ENCODE peak calls at places on chromosomes 3 and 15, in ten cellular contexts. Q is choroid plexus epithelial cell, K is H7, U is endothelial cell of umbilical vein, Y is sigmoid colon, I is neural progenitor cell, D is NB4, X is colonic mucosa, Z is astrocyte of the cerebellum, H is epithelial cell of proximal tubule. O is an unnamed sample.
A peak's percentile ranks its signal among the peaks of the same experiment; 100 is the strongest.

GRCh38 chr3:101850327-101851048 is 1.2 kb downstream of the NFKBIZ start:
- DNase-seq in Q (peak; percentile 88), K (no peak), U (peak; percentile 53), Y (no peak), I (peak; percentile 6), D (peak; percentile 74), X (no peak), Z (peak; percentile 78), H (no peak), O (peak; percentile 52)

GRCh38 chr3:32495609-32496008 is 7.0 kb downstream of the CMTM6 start:
- DNase-seq in Q (no peak), K (no peak), U (no peak), Y (no peak), I (no peak), D (no peak), X (no peak), Z (no peak), H (no peak), O (no peak)

GRCh38 chr15:56950979-56951378 is 32.5 kb downstream of the TCF12 start:
- DNase-seq in Q (no peak), K (no peak), U (no peak), Y (no peak), I (no peak), D (no peak), X (no peak), Z (no peak), H (no peak), O (no peak)

GRCh38 chr3:47324278-47324865 is 41.6 kb downstream of the KLHL18 start:
- DNase-seq in Q (peak; percentile 89), K (peak; percentile 80), U (peak; percentile 77), Y (peak; percentile 74), I (peak; percentile 91), D (peak; percentile 77), X (peak; percentile 67), Z (peak; percentile 79), H (peak; percentile 43), O (peak; percentile 61)

GRCh38 chr3:48451270-48451669 is 4.7 kb downstream of the ATRIP start:
- DNase-seq in Q (no peak), K (no peak), U (no peak), Y (no peak), I (no peak), D (no peak), X (no peak), Z (no peak), H (no peak), O (no peak)

GRCh38 chr3:47444103-47444502 is 31.6 kb downstream of the SCAP start:
- DNase-seq in Q (peak; percentile 32), K (no peak), U (no peak), Y (no peak), I (no peak), D (no peak), X (no peak), Z (no peak), H (no peak), O (no peak)

GRCh38 chr15:66682865-66683264 is 19.2 kb upstream of the SMAD6 start:
- DNase-seq in Q (peak; percentile 50), K (no peak), U (no peak), Y (no peak), I (no peak), D (no peak), X (no peak), Z (no peak), H (no peak), O (no peak)

GRCh38 chr15:64651573-64652260 is 123.7 kb downstream of the RBPMS2 start:
- DNase-seq in Q (peak; percentile 40), K (peak; percentile 42), U (no peak), Y (no peak), I (no peak), D (no peak), X (no peak), Z (no peak), H (no peak), O (no peak)

GRCh38 chr3:69791111-69791510 is 51.8 kb downstream of the MITF start:
- DNase-seq in Q (peak; percentile 97), K (no peak), U (no peak), Y (peak; percentile 90), I (no peak), D (peak; percentile 35), X (peak; percentile 36), Z (peak; percentile 53), H (no peak), O (peak; percentile 83)

GRCh38 chr3:194487289-194488006 is 646 bp upstream of the ATP13A3 start:
- DNase-seq in Q (no peak), K (peak; percentile 53), U (no peak), Y (peak; percentile 74), I (peak; percentile 28), D (peak; percentile 83), X (peak; percentile 60), Z (no peak), H (no peak), O (no peak)

GRCh38 chr3:194489736-194490612 is 3.2 kb upstream of the ATP13A3 start:
- DNase-seq in Q (no peak), K (no peak), U (peak; percentile 63), Y (no peak), I (no peak), D (peak; percentile 28), X (no peak), Z (no peak), H (no peak), O (no peak)

GRCh38 chr3:194486540-194487288 is at the start of gene ATP13A3:
- DNase-seq in Q (peak; percentile 92), K (peak; percentile 97), U (peak; percentile 87), Y (peak; percentile 95), I (peak; percentile 94), D (peak; percentile 93), X (peak; percentile 88), Z (peak; percentile 65), H (no peak), O (peak; percentile 57)

GRCh38 chr3:194485876-194486539 is 794 bp downstream of the ATP13A3 start:
- DNase-seq in Q (no peak), K (peak; percentile 62), U (peak; percentile 46), Y (peak; percentile 78), I (peak; percentile 29), D (peak; percentile 64), X (peak; percentile 45), Z (no peak), H (no peak), O (no peak)

DNA sequence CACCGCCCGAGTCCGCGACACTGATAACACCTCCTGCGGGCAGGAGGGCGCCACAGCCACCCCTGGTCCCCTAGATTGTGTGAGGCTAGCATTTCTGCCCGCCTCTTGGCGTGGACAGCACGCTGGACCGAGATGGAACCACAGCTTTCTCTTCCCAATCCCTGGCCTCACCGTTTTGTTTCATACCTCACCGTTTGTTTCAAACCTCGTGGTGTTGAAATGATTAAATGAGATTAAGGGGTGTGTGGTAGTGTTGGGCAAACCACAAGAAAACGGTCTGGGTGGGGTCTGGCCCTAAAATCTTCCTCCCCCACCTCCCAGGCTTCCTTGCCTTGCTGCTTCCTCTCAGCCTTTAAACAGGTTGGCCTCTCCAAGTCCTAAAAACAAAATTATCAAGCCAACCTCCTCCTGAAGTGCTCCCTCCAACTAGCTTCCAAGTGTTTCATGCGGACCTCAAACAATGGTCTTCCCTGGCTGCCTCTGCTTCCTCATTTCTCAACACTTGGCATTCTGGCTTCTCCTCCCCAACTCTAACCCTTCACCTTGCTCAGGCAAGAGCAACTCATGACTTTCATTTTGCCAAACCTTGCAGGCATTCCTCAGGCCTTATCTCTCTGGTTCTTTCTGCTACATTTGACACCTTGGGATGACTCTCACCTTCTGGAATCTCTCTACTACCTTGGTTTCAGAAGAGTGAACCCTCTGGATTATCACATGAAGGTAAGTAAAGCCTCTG is 1.4 kb upstream of the ATP13A3 start:
- DNase-seq in Q (no peak), K (no peak), U (no peak), Y (no peak), I (no peak), D (peak; percentile 90), X (peak; percentile 27), Z (no peak), H (no peak), O (no peak)
- H3K4me3 ChIP-seq in Q (peak overlapping the region; percentile 73), K (peak overlapping the region; percentile 43), U (no peak overlapping the region), Y (no peak overlapping the region), I (no peak overlapping the region), D (peak overlapping the region; percentile 91), X (no peak overlapping the region), Z (no peak overlapping the region), H (peak overlapping the region; percentile 71), O (no peak overlapping the region)

DNA sequence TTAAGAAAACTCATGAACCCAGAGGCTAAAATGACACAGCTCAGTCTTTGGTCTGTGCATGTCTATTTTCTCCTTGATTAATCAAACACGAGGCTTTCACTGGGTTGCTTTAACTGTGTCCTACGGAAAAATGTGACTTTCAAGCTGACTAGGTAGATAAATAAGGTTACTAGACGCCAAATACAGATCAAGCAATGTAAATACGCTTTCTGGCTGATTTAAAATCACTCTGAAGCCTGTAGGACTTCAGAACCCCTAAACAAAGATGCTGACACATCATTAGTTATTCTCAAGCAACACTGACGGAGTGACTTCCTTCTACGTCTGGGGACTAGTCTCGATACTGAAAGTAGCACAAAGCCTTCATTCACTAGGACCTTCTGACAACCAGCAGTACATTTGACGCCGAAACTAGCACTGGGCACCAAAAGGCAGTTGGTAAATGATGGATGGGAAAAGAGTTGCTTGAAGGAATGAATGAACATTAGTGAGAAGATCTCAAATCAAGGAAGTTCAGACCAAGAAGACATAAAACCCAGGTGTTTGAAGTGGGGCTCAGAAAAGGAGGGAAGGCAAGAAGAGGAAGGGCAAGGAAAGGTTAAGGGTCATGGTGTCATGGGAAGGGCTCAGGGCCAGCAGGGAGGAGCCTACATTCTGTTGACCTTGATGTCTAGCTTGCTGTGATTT is 67.1 kb upstream of the CDV3 start:
- DNase-seq in Q (no peak), K (no peak), U (peak; percentile 75), Y (no peak), I (no peak), D (no peak), X (no peak), Z (no peak), H (no peak), O (no peak)
- H3K4me3 ChIP-seq in Q (no peak overlapping the region), K (no peak overlapping the region), U (peak overlapping the region; percentile 46), Y (no peak overlapping the region), I (no peak overlapping the region), D (no peak overlapping the region), X (no peak overlapping the region), Z (no peak overlapping the region), H (no peak overlapping the region), O (no peak overlapping the region)

DNA sequence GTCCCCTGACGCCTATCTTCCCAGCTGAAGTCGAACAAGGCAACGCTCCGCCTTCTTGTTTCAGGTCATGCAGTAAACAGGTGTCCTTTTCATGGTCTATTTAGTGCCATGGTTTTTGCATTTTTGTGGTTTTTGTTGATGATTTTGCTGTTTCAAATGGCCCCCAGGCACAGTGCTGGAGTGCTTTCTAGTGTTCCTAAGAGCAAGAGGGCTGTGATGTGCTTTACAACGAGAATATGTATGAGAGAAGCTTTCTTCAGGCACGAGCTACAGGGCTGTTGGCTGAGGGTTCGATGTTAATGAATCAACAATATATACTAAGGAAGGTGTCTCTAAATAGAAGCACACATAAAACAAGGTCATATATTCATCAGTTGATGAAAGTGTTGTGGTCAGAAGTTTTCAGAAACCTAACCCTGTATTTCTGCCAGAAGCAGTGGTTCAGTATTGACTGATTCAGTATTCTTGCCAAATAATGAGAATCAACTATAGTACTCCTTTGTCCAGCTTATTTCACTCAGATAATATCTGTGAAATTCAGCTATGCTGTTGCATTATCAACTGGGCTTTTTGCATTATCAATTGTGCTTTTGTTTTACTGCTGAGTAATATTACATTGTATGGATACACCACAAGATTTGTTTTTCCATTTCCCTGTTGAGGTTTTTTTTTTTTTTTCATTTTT is 18.5 kb downstream of the LIMD1 start:
- DNase-seq in Q (no peak), K (no peak), U (no peak), Y (no peak), I (no peak), D (no peak), X (no peak), Z (peak; percentile 49), H (no peak), O (no peak)
- H3K4me3 ChIP-seq in Q (no peak overlapping the region), K (no peak overlapping the region), U (no peak overlapping the region), Y (no peak overlapping the region), I (no peak overlapping the region), D (no peak overlapping the region), X (no peak overlapping the region), Z (no peak overlapping the region), H (no peak overlapping the region), O (no peak overlapping the region)

GRCh38 chr3:183446838-183447205 is 18.4 kb upstream of the MCF2L2 start:
- DNase-seq in Q (no peak), K (no peak), U (no peak), Y (no peak), I (no peak), D (no peak), X (no peak), Z (no peak), H (no peak), O (no peak)
- H3K4me3 ChIP-seq in Q (peak overlapping the region; percentile 96), K (peak overlapping the region; percentile 94), U (peak overlapping the region; percentile 78), Y (peak overlapping the region; percentile 61), I (peak overlapping the region; percentile 80), D (peak overlapping the region; percentile 93), X (peak overlapping the region; percentile 64), Z (peak overlapping the region; percentile 94), H (peak overlapping the region; percentile 85), O (peak overlapping the region; percentile 89)